ENCODE peak calls at places on chromosomes 12 and 14, in six cellular contexts. One of them, this sample, is unnamed.

GRCh38 chr12:6367065-6367968 is 8.0 kb downstream of the SCNN1A start:
- DNase-seq in tibial nerve: no peak
- DNase-seq in tibial artery: no peak
- DNase-seq in GM23338: no peak
- DNase-seq in naive thymus-derived CD4-positive, alpha-beta T cell: peak
- DNase-seq in GM12878: peak
- DNase-seq in this sample: no peak

GRCh38 chr14:65312859-65313258 is 99.7 kb upstream of the FUT8 start:
- DNase-seq in GM12878: no peak
- DNase-seq in GM23338: peak
- DNase-seq in tibial nerve: no peak
- DNase-seq in tibial artery: no peak
- DNase-seq in naive thymus-derived CD4-positive, alpha-beta T cell: no peak
- DNase-seq in this sample: no peak

GRCh38 chr14:39396448-39396847 is 35.8 kb downstream of the FBXO33 start:
- DNase-seq in tibial artery: no peak
- DNase-seq in tibial nerve: no peak
- DNase-seq in naive thymus-derived CD4-positive, alpha-beta T cell: no peak
- DNase-seq in GM12878: no peak
- DNase-seq in GM23338: no peak
- DNase-seq in this sample: no peak

GRCh38 chr12:121282072-121282742 is 14.3 kb downstream of the CAMKK2 start:
- DNase-seq in GM23338: no peak
- DNase-seq in naive thymus-derived CD4-positive, alpha-beta T cell: no peak
- DNase-seq in tibial artery: no peak
- DNase-seq in tibial nerve: no peak
- DNase-seq in GM12878: no peak
- DNase-seq in this sample: no peak

GRCh38 chr12:113899042-113899843 is 66.9 kb downstream of the RBM19 start:
- DNase-seq in tibial nerve: no peak
- DNase-seq in GM12878: no peak
- DNase-seq in GM23338: no peak
- DNase-seq in naive thymus-derived CD4-positive, alpha-beta T cell: no peak
- DNase-seq in tibial artery: no peak
- DNase-seq in this sample: no peak

GRCh38 chr12:108629156-108629555 is 4.5 kb downstream of the SELPLG start:
- DNase-seq in tibial nerve: no peak
- DNase-seq in GM23338: no peak
- DNase-seq in tibial artery: no peak
- DNase-seq in GM12878: no peak
- DNase-seq in naive thymus-derived CD4-positive, alpha-beta T cell: no peak
- DNase-seq in this sample: no peak

GRCh38 chr12:106245767-106246166 is 2.1 kb downstream of the CKAP4 start:
- DNase-seq in tibial artery: peak
- DNase-seq in tibial nerve: no peak
- DNase-seq in naive thymus-derived CD4-positive, alpha-beta T cell: no peak
- DNase-seq in GM12878: no peak
- DNase-seq in GM23338: no peak
- DNase-seq in this sample: peak

GRCh38 chr12:15538881-15539280 is 216.6 kb downstream of the PTPRO start:
- DNase-seq in naive thymus-derived CD4-positive, alpha-beta T cell: no peak
- DNase-seq in GM12878: no peak
- DNase-seq in GM23338: no peak
- DNase-seq in tibial artery: no peak
- DNase-seq in tibial nerve: no peak
- DNase-seq in this sample: no peak

GRCh38 chr12:69712826-69713225 is 13.7 kb upstream of the BEST3 start:
- DNase-seq in naive thymus-derived CD4-positive, alpha-beta T cell: no peak
- DNase-seq in tibial artery: no peak
- DNase-seq in GM23338: no peak
- DNase-seq in tibial nerve: no peak
- DNase-seq in GM12878: no peak
- DNase-seq in this sample: no peak

GRCh38 chr12:58917699-58918334 is 2.5 kb downstream of the LRIG3 start:
- DNase-seq in GM12878: no peak
- DNase-seq in GM23338: no peak
- DNase-seq in tibial artery: no peak
- DNase-seq in tibial nerve: no peak
- DNase-seq in naive thymus-derived CD4-positive, alpha-beta T cell: no peak
- DNase-seq in this sample: no peak

GRCh38 chr12:75798527-75798926 is 233.0 kb downstream of the PHLDA1 start:
- DNase-seq in tibial artery: no peak
- DNase-seq in GM23338: no peak
- DNase-seq in GM12878: no peak
- DNase-seq in naive thymus-derived CD4-positive, alpha-beta T cell: no peak
- DNase-seq in tibial nerve: no peak
- DNase-seq in this sample: no peak

GRCh38 chr12:79444089-79444488 is 246.7 kb downstream of the PAWR start:
- DNase-seq in GM23338: no peak
- DNase-seq in GM12878: no peak
- DNase-seq in tibial artery: no peak
- DNase-seq in naive thymus-derived CD4-positive, alpha-beta T cell: no peak
- DNase-seq in tibial nerve: no peak
- DNase-seq in this sample: no peak

GRCh38 chr14:85416771-85417170 is 113.2 kb upstream of the FLRT2 start:
- DNase-seq in GM23338: no peak
- DNase-seq in naive thymus-derived CD4-positive, alpha-beta T cell: no peak
- DNase-seq in tibial nerve: no peak
- DNase-seq in GM12878: no peak
- DNase-seq in tibial artery: no peak
- DNase-seq in this sample: no peak

GRCh38 chr14:68589447-68590232 is 203.2 kb downstream of the ZFP36L1 start:
- DNase-seq in GM23338: no peak
- DNase-seq in GM12878: no peak
- DNase-seq in tibial artery: peak
- DNase-seq in naive thymus-derived CD4-positive, alpha-beta T cell: no peak
- DNase-seq in tibial nerve: no peak
- DNase-seq in this sample: no peak

GRCh38 chr12:5163661-5164060 is 120.0 kb downstream of the KCNA5 start:
- DNase-seq in GM23338: no peak
- DNase-seq in naive thymus-derived CD4-positive, alpha-beta T cell: no peak
- DNase-seq in GM12878: no peak
- DNase-seq in tibial artery: no peak
- DNase-seq in tibial nerve: no peak
- DNase-seq in this sample: no peak

GRCh38 chr12:60176891-60177290 is 581.1 kb downstream of the SLC16A7 start:
- DNase-seq in GM12878: no peak
- DNase-seq in tibial nerve: no peak
- DNase-seq in tibial artery: no peak
- DNase-seq in naive thymus-derived CD4-positive, alpha-beta T cell: no peak
- DNase-seq in GM23338: no peak
- DNase-seq in this sample: no peak

GRCh38 chr14:69288001-69288771 is 28.2 kb downstream of the GALNT16 start:
- DNase-seq in GM12878: no peak
- DNase-seq in tibial nerve: no peak
- DNase-seq in naive thymus-derived CD4-positive, alpha-beta T cell: no peak
- DNase-seq in GM23338: peak
- DNase-seq in tibial artery: peak
- DNase-seq in this sample: no peak

GRCh38 chr12:121295123-121295745 is 1.3 kb downstream of the CAMKK2 start:
- DNase-seq in tibial artery: no peak
- DNase-seq in tibial nerve: no peak
- DNase-seq in naive thymus-derived CD4-positive, alpha-beta T cell: peak
- DNase-seq in GM23338: peak
- DNase-seq in GM12878: no peak
- DNase-seq in this sample: no peak

GRCh38 chr12:84508325-84508861 is 404.2 kb downstream of the SLC6A15 start:
- DNase-seq in tibial nerve: no peak
- DNase-seq in GM23338: peak
- DNase-seq in naive thymus-derived CD4-positive, alpha-beta T cell: no peak
- DNase-seq in tibial artery: no peak
- DNase-seq in GM12878: no peak
- DNase-seq in this sample: no peak

GRCh38 chr14:33463731-33464130 is 487.1 kb downstream of the EGLN3 start:
- DNase-seq in GM12878: no peak
- DNase-seq in naive thymus-derived CD4-positive, alpha-beta T cell: no peak
- DNase-seq in tibial artery: no peak
- DNase-seq in tibial nerve: no peak
- DNase-seq in GM23338: no peak
- DNase-seq in this sample: no peak

GRCh38 chr14:88868558-88869159 is 44.2 kb downstream of the TTC8 start:
- DNase-seq in naive thymus-derived CD4-positive, alpha-beta T cell: peak
- DNase-seq in tibial nerve: no peak
- DNase-seq in GM12878: no peak
- DNase-seq in tibial artery: no peak
- DNase-seq in GM23338: peak
- DNase-seq in this sample: no peak

GRCh38 chr14:68978550-68978911 is 571 bp downstream of the ACTN1 start:
- DNase-seq in tibial artery: peak
- DNase-seq in GM23338: peak
- DNase-seq in tibial nerve: peak
- DNase-seq in naive thymus-derived CD4-positive, alpha-beta T cell: peak
- DNase-seq in GM12878: no peak
- DNase-seq in this sample: peak

GRCh38 chr14:21734457-21735074 is 60.9 kb upstream of the OR4E1 start:
- DNase-seq in GM12878: peak
- DNase-seq in GM23338: peak
- DNase-seq in tibial nerve: no peak
- DNase-seq in naive thymus-derived CD4-positive, alpha-beta T cell: peak
- DNase-seq in tibial artery: no peak
- DNase-seq in this sample: no peak

GRCh38 chr14:103517172-103517566 is 5.5 kb downstream of the CKB start:
- DNase-seq in GM23338: no peak
- DNase-seq in tibial nerve: no peak
- DNase-seq in naive thymus-derived CD4-positive, alpha-beta T cell: no peak
- DNase-seq in tibial artery: peak
- DNase-seq in GM12878: no peak
- DNase-seq in this sample: peak
- H3K27ac ChIP-seq in GM23338: no peak
- H3K27ac ChIP-seq in tibial nerve: no peak
- H3K27ac ChIP-seq in naive thymus-derived CD4-positive, alpha-beta T cell: no peak
- H3K27ac ChIP-seq in tibial artery: no peak
- H3K27ac ChIP-seq in GM12878: no peak
- H3K27ac ChIP-seq in this sample: no peak

GRCh38 chr12:124384299-124384894 is 89.5 kb downstream of the RFLNA start:
- DNase-seq in tibial nerve: no peak
- DNase-seq in tibial artery: no peak
- DNase-seq in GM23338: no peak
- DNase-seq in naive thymus-derived CD4-positive, alpha-beta T cell: no peak
- DNase-seq in GM12878: no peak
- DNase-seq in this sample: no peak
- H3K27ac ChIP-seq in tibial nerve: no peak
- H3K27ac ChIP-seq in tibial artery: no peak
- H3K27ac ChIP-seq in GM23338: no peak
- H3K27ac ChIP-seq in naive thymus-derived CD4-positive, alpha-beta T cell: no peak
- H3K27ac ChIP-seq in GM12878: no peak
- H3K27ac ChIP-seq in this sample: no peak

GRCh38 chr12:57534250-57534649 is 11.6 kb downstream of the MBD6 start:
- DNase-seq in naive thymus-derived CD4-positive, alpha-beta T cell: no peak
- DNase-seq in GM23338: no peak
- DNase-seq in GM12878: no peak
- DNase-seq in tibial nerve: no peak
- DNase-seq in tibial artery: no peak
- DNase-seq in this sample: no peak

GRCh38 chr12:57533108-57533507 is 10.5 kb downstream of the MBD6 start:
- DNase-seq in naive thymus-derived CD4-positive, alpha-beta T cell: no peak
- DNase-seq in tibial artery: no peak
- DNase-seq in GM12878: no peak
- DNase-seq in GM23338: no peak
- DNase-seq in tibial nerve: no peak
- DNase-seq in this sample: no peak

GRCh38 chr12:57535764-57536596 is 11.0 kb downstream of the DCTN2 start:
- DNase-seq in GM12878: no peak
- DNase-seq in tibial nerve: no peak
- DNase-seq in tibial artery: no peak
- DNase-seq in GM23338: no peak
- DNase-seq in naive thymus-derived CD4-positive, alpha-beta T cell: no peak
- DNase-seq in this sample: peak

GRCh38 chr12:57536597-57536942 is 10.4 kb downstream of the DCTN2 start:
- DNase-seq in tibial artery: no peak
- DNase-seq in tibial nerve: no peak
- DNase-seq in GM23338: no peak
- DNase-seq in GM12878: no peak
- DNase-seq in naive thymus-derived CD4-positive, alpha-beta T cell: no peak
- DNase-seq in this sample: no peak

DNA sequence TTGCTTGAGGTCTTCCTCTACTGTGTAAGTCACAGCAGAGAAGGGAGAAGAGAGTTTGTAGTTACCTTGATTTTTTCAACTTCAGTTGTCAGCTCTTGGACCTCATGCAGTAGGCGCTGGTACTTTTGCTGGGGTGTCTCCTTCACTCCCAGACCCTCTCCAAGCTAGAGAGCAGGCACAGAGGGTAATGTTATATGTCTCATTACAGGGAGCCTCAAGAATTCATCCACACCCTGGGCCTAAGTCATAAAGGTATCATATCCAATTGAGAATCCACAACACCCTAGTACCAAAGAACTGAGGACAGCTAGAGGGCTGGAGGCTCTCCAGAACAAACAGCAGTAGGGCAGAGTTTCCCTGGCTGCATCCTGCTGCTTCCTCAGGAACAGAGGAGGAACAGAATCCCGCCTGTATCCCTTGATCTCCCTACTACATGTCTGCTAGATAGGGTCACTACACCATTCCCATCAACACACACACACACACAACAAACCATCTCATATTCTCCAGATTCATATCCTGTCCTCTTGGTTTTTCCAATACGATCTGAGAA is 11.9 kb downstream of the DCTN2 start:
- DNase-seq in tibial nerve: no peak
- DNase-seq in tibial artery: no peak
- DNase-seq in GM12878: no peak
- DNase-seq in naive thymus-derived CD4-positive, alpha-beta T cell: no peak
- DNase-seq in GM23338: no peak
- DNase-seq in this sample: no peak
- H3K27ac ChIP-seq in tibial nerve: no peak
- H3K27ac ChIP-seq in tibial artery: no peak
- H3K27ac ChIP-seq in GM12878: no peak
- H3K27ac ChIP-seq in naive thymus-derived CD4-positive, alpha-beta T cell: no peak
- H3K27ac ChIP-seq in GM23338: no peak
- H3K27ac ChIP-seq in this sample: no peak

DNA sequence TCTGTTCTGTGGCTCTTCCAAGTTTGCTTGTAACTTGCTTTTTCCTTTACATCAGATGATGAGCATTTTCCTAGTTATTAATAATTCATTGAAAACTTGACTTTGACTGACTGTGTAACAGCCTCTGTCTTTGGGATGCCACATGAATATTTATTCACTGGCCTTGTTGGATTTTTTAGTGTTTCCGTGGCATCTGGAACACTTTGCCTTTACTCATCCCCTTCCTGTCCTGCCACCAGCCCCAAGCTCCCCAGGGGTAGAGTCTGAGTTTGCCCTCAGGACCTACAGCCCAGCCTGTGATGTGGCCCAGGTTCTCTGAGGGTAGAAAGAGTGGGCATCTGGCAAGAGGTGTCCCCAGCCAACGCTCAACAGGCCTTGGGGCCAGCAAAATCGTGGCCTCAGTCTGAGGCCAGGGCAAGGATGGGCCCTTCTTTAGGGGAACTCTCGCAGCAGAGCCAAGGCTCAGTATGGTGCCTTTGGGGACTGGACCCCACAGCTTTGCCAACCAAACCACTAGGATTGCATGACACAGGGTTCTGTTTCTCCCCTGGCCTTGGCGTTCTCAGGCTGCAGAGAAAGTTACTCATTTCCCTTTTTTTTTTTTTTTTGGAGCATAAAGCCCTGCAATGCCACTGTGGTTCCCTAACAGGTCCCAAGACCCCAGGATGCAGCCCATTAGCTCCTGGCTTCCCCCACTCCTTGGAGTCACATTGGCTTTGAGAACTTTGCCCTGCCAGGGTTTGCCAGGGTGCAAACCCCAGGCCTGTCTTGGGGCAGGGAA is 100.7 kb downstream of the LGMN start:
- DNase-seq in tibial nerve: no peak
- DNase-seq in tibial artery: no peak
- DNase-seq in GM23338: no peak
- DNase-seq in GM12878: no peak
- DNase-seq in naive thymus-derived CD4-positive, alpha-beta T cell: no peak
- DNase-seq in this sample: no peak
- H3K27ac ChIP-seq in tibial nerve: peak
- H3K27ac ChIP-seq in tibial artery: peak
- H3K27ac ChIP-seq in GM23338: no peak
- H3K27ac ChIP-seq in GM12878: no peak
- H3K27ac ChIP-seq in naive thymus-derived CD4-positive, alpha-beta T cell: peak
- H3K27ac ChIP-seq in this sample: peak